ENCODE peak calls at places on chromosomes 5 and 9, in four cellular contexts. One of them, this sample, is unnamed.

GRCh38 chr9:99859395-99859980 is 37.8 kb downstream of the NR4A3 start:
- DNase-seq in K562: no peak
- DNase-seq in GM12878: no peak
- DNase-seq in IMR-90: peak
- DNase-seq in this sample: no peak

GRCh38 chr5:131252824-131253171 is 11.1 kb upstream of the CDC42SE2 start:
- DNase-seq in GM12878: peak
- DNase-seq in IMR-90: no peak
- DNase-seq in K562: peak
- DNase-seq in this sample: peak

GRCh38 chr5:6338871-6339270 is 39.5 kb downstream of the MED10 start:
- DNase-seq in K562: no peak
- DNase-seq in GM12878: no peak
- DNase-seq in IMR-90: no peak
- DNase-seq in this sample: no peak

GRCh38 chr9:81052846-81053245 is 636.5 kb downstream of the TLE1 start:
- DNase-seq in IMR-90: peak
- DNase-seq in GM12878: no peak
- DNase-seq in K562: no peak
- DNase-seq in this sample: no peak

GRCh38 chr5:73454379-73455036 is 5.9 kb upstream of the FOXD1 start:
- DNase-seq in IMR-90: peak
- DNase-seq in GM12878: no peak
- DNase-seq in K562: peak
- DNase-seq in this sample: peak

GRCh38 chr5:142881076-142881466 is 110.9 kb downstream of the ARHGAP26 start:
- DNase-seq in IMR-90: peak
- DNase-seq in GM12878: no peak
- DNase-seq in K562: no peak
- DNase-seq in this sample: no peak

GRCh38 chr5:56012281-56012963 is 17.7 kb upstream of the IL6ST start:
- DNase-seq in K562: no peak
- DNase-seq in GM12878: no peak
- DNase-seq in IMR-90: peak
- DNase-seq in this sample: peak

GRCh38 chr5:156800982-156801381 is 49.1 kb upstream of the PPP1R2B start:
- DNase-seq in K562: no peak
- DNase-seq in GM12878: no peak
- DNase-seq in IMR-90: no peak
- DNase-seq in this sample: no peak

GRCh38 chr9:7467186-7467585 is 332.4 kb downstream of the DMAC1 start:
- DNase-seq in K562: no peak
- DNase-seq in GM12878: no peak
- DNase-seq in IMR-90: no peak
- DNase-seq in this sample: no peak

GRCh38 chr9:35686222-35687203 is 3.2 kb downstream of the TPM2 start:
- DNase-seq in IMR-90: peak
- DNase-seq in K562: no peak
- DNase-seq in GM12878: no peak
- DNase-seq in this sample: no peak

GRCh38 chr5:52709171-52709925 is 78.4 kb upstream of the ITGA1 start:
- DNase-seq in GM12878: no peak
- DNase-seq in IMR-90: peak
- DNase-seq in K562: no peak
- DNase-seq in this sample: peak

GRCh38 chr5:86968311-86968753 is 299.4 kb upstream of the RASA1 start:
- DNase-seq in GM12878: no peak
- DNase-seq in IMR-90: peak
- DNase-seq in K562: peak
- DNase-seq in this sample: peak

GRCh38 chr9:112218908-112219307 is 43.8 kb upstream of the SUSD1 start:
- DNase-seq in GM12878: peak
- DNase-seq in IMR-90: no peak
- DNase-seq in K562: no peak
- DNase-seq in this sample: no peak

GRCh38 chr9:31243386-31243785 is 1141.1 kb upstream of the ACO1 start:
- DNase-seq in GM12878: no peak
- DNase-seq in IMR-90: no peak
- DNase-seq in K562: no peak
- DNase-seq in this sample: no peak

GRCh38 chr9:70069734-70070133 is 26.1 kb downstream of the MAMDC2 start:
- DNase-seq in GM12878: no peak
- DNase-seq in IMR-90: no peak
- DNase-seq in K562: no peak
- DNase-seq in this sample: no peak

GRCh38 chr9:70076678-70077077 is 33.0 kb downstream of the MAMDC2 start:
- DNase-seq in K562: no peak
- DNase-seq in IMR-90: no peak
- DNase-seq in GM12878: no peak
- DNase-seq in this sample: no peak

GRCh38 chr9:70073756-70074155 is 30.1 kb downstream of the MAMDC2 start:
- DNase-seq in K562: no peak
- DNase-seq in IMR-90: no peak
- DNase-seq in GM12878: no peak
- DNase-seq in this sample: no peak

GRCh38 chr9:70073193-70073592 is 29.5 kb downstream of the MAMDC2 start:
- DNase-seq in IMR-90: peak
- DNase-seq in GM12878: no peak
- DNase-seq in K562: no peak
- DNase-seq in this sample: no peak
- TF ChIP-seq FOS in IMR-90: no peak
- TF ChIP-seq FOS in GM12878: no peak
- TF ChIP-seq FOS in K562: no peak
- TF ChIP-seq FOS in this sample: peak

DNA sequence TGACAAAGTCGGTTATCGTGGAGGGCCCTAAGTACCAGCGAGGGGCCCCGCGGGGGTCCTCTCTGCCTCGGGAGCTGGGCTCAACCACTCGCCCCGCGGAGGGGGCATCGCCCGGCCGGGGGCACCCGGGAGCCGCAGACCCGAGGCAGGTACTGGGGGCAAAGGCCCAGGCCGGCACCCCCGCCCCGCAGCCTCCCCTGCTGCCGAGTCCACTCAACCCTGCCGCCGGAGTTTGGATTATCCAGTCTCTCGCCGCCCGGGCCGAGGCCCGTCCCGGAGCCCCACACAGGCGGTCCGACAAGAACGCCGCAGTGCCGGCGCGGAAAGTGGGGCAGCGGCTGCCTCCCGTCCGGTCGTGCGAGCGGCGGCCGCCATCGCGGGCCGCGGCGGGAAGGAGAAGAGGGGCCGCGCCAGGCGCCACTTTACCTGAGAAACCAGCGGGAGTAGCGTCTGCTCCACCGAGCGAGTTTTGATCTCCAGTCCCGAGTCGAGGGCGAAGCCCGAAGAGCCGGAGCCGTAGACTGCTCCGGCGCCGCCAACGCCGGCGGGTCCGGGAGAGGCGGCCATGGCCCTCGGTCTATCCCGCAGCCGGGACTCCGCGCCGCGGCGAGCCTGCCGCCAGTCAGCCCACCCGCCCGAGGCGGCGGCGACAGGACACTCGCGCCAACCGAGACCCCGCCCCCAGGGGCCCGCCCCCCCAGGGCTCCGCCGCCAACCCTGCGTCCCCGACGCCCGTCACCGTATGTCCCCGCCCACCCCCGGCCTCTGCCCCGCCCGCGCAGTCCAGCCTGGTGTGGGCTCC is at the start of gene CTNNAL1:
- DNase-seq in K562: peak
- DNase-seq in IMR-90: peak
- DNase-seq in GM12878: no peak
- DNase-seq in this sample: peak
- TF ChIP-seq POLR2A in K562: peak
- TF ChIP-seq POLR2A in IMR-90: peak
- TF ChIP-seq POLR2A in GM12878: peak
- TF ChIP-seq POLR2A in this sample: peak

GRCh38 chr5:91499943-91500531 is 116.9 kb upstream of the ARRDC3 start:
- DNase-seq in GM12878: no peak
- DNase-seq in K562: peak
- DNase-seq in IMR-90: peak
- DNase-seq in this sample: peak
- TF ChIP-seq FOS in GM12878: no peak
- TF ChIP-seq FOS in K562: no peak
- TF ChIP-seq FOS in IMR-90: no peak
- TF ChIP-seq FOS in this sample: no peak

DNA sequence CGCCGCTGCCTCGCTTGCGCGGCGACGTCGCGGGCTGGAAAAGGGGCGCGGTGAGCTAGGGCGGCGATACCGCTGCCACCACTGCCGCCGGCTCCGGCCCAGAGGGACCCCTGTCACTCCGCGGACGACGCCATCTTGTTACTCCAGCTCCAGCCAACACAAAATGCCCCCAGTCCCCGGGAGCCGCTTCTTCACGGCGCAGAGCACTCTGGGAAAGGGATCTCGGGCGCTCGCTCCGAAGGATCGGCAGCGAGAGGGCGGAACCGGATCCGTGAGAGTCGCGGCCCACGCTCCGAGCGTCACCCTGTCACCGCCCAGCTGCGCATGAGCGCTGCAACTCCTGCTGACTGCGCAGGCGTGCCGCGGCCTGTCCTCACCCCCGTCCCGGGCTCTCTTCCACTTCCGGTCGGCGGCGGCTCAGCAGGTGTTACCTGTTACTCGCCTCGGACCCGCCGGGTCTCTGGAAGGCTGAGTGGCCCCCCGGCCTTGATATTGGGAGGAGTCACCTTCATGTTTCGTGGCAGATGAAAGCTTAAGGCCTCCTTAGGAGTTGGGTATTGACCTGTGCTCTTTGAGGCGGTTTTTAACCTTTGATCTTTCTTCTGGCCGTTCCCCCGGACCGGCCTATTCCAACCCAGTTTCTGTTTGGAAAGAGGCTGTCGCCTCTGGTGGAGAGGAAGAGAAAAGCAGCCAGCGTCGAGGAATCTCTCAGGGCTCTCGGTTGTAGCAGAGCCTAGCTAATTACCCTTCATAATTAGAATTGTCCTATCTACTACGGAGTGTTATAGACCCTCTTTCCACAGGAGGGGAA is at the start of gene CSNK1A1:
- DNase-seq in K562: peak
- DNase-seq in IMR-90: peak
- DNase-seq in GM12878: peak
- DNase-seq in this sample: peak
- TF ChIP-seq POLR2A in K562: peak
- TF ChIP-seq POLR2A in IMR-90: peak
- TF ChIP-seq POLR2A in GM12878: peak
- TF ChIP-seq POLR2A in this sample: peak

GRCh38 chr5:180469586-180469865 is 24.7 kb upstream of the CNOT6 start:
- DNase-seq in IMR-90: no peak
- DNase-seq in GM12878: no peak
- DNase-seq in K562: no peak
- DNase-seq in this sample: no peak

GRCh38 chr5:180468732-180469585 is 25.2 kb upstream of the CNOT6 start:
- DNase-seq in GM12878: no peak
- DNase-seq in K562: no peak
- DNase-seq in IMR-90: no peak
- DNase-seq in this sample: no peak

GRCh38 chr5:180469866-180470265 is 24.3 kb upstream of the CNOT6 start:
- DNase-seq in IMR-90: no peak
- DNase-seq in GM12878: no peak
- DNase-seq in K562: no peak
- DNase-seq in this sample: no peak

GRCh38 chr5:180470966-180471582 is 23.1 kb upstream of the CNOT6 start:
- DNase-seq in IMR-90: peak
- DNase-seq in K562: peak
- DNase-seq in GM12878: no peak
- DNase-seq in this sample: peak

DNA sequence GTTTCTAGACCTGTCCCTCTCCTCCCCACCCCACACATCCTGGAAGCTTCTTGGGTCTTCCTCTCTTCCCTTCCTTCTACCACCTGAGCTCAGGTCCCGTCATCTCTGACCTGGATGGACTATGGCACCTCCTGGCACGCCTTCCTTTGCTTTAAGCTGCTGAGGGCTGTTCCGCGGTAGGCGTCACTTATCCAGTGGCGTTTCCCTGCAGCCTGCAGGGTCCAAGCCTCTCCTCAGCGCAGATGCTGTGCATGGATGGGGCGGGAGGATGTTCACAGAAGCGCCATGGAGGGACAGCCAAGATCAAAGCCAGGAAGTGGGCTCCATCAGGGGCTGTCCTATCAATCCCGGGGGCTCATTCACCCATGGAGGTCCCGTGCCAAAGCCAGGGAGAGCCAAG is 23.8 kb upstream of the CNOT6 start:
- DNase-seq in K562: no peak
- DNase-seq in IMR-90: no peak
- DNase-seq in GM12878: no peak
- DNase-seq in this sample: no peak
- TF ChIP-seq FOS in K562: no peak
- TF ChIP-seq FOS in IMR-90: no peak
- TF ChIP-seq FOS in GM12878: no peak
- TF ChIP-seq FOS in this sample: no peak

GRCh38 chr9:127878652-127879377 is 1.3 kb upstream of the AK1 start:
- DNase-seq in GM12878: no peak
- DNase-seq in K562: no peak
- DNase-seq in IMR-90: no peak
- DNase-seq in this sample: no peak

GRCh38 chr9:127878001-127878651 is 651 bp upstream of the AK1 start:
- DNase-seq in IMR-90: no peak
- DNase-seq in GM12878: no peak
- DNase-seq in K562: peak
- DNase-seq in this sample: no peak

GRCh38 chr9:127876026-127876763 is 1.3 kb downstream of the AK1 start:
- DNase-seq in GM12878: no peak
- DNase-seq in K562: no peak
- DNase-seq in IMR-90: no peak
- DNase-seq in this sample: no peak

GRCh38 chr9:127876764-127877562 is 512 bp downstream of the AK1 start:
- DNase-seq in GM12878: no peak
- DNase-seq in IMR-90: no peak
- DNase-seq in K562: no peak
- DNase-seq in this sample: peak

DNA sequence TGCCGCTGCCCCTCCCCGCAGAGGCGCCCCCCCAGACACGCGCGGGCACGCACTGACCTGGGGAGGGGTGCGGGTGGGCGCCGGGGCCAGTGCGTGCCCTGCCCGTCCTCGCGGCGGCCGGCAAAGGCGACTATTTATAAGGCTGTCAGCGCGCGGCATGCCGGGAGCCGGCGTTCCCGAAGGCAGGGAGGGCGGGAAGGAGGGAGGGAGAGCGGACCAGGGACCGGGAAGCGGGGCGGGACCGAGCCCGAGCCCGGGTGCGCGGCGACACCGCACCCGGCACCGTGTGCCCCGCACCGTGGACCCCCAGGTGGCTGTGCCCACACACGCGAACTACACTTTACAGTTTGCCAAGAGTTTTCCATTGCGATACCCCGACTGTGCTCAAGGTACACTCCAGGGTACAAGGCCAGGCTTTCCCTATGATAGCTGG is at the start of gene AK1:
- DNase-seq in GM12878: no peak
- DNase-seq in IMR-90: peak
- DNase-seq in K562: peak
- DNase-seq in this sample: peak
- TF ChIP-seq POLR2A in GM12878: no peak
- TF ChIP-seq POLR2A in IMR-90: peak
- TF ChIP-seq POLR2A in K562: peak
- TF ChIP-seq POLR2A in this sample: peak

GRCh38 chr5:114101153-114101552 is 260.7 kb upstream of the KCNN2 start:
- DNase-seq in GM12878: no peak
- DNase-seq in IMR-90: peak
- DNase-seq in K562: peak
- DNase-seq in this sample: peak
- TF ChIP-seq FOS in GM12878: no peak
- TF ChIP-seq FOS in IMR-90: no peak
- TF ChIP-seq FOS in K562: no peak
- TF ChIP-seq FOS in this sample: no peak

This sample was measured in endothelial cell of umbilical vein.